ENCODE peak calls at places on chromosome 7, in seven cellular contexts. Z, I, Y, Q, H, D and K are unnamed samples.

GRCh38 chr7:149489391-149490024 is 8.1 kb downstream of the ZNF746 start:
- DNase-seq in Y (no peak), H (peak; percentile 43), Z (no peak), I (peak; percentile 17), D (no peak), Q (no peak), K (peak; percentile 31)

GRCh38 chr7:7323352-7323751 is 141.0 kb downstream of the C1GALT1 start:
- DNase-seq in Q (no peak), D (no peak), Z (no peak), Y (no peak), I (no peak), H (no peak), K (peak; percentile 21)

GRCh38 chr7:92705831-92706230 is 115.6 kb upstream of the FAM133B start:
- DNase-seq in Y (no peak), H (no peak), Q (no peak), I (no peak), D (no peak), Z (no peak), K (no peak)

GRCh38 chr7:22352812-22353340 is 4.1 kb downstream of the RAPGEF5 start:
- DNase-seq in I (no peak), H (no peak), Q (no peak), D (no peak), Y (no peak), Z (no peak), K (no peak)

GRCh38 chr7:75872073-75872782 is 6.6 kb upstream of the RHBDD2 start:
- DNase-seq in Q (peak; percentile 63), I (no peak), Y (no peak), H (no peak), Z (no peak), D (no peak), K (no peak)

GRCh38 chr7:55212176-55212575 is 153.0 kb upstream of the LANCL2 start:
- DNase-seq in Y (no peak), I (no peak), D (no peak), Z (no peak), Q (no peak), H (no peak), K (no peak)

GRCh38 chr7:149223746-149224145 is 15.7 kb upstream of the ZNF212 start:
- DNase-seq in D (no peak), H (no peak), Y (no peak), Z (no peak), I (no peak), Q (no peak), K (no peak)

GRCh38 chr7:146150153-146150552 is 33.6 kb downstream of the CNTNAP2 start:
- DNase-seq in I (no peak), Y (no peak), D (no peak), Z (no peak), H (no peak), Q (no peak), K (peak; percentile 29)

GRCh38 chr7:147173883-147174282 is 1057.3 kb downstream of the CNTNAP2 start:
- DNase-seq in I (no peak), D (no peak), Q (no peak), H (no peak), Y (no peak), Z (no peak), K (no peak)

GRCh38 chr7:746074-747061 is 19.3 kb upstream of the PRKAR1B start:
- DNase-seq in I (no peak), Z (no peak), Q (no peak), Y (no peak), D (no peak), H (no peak), K (no peak)

GRCh38 chr7:124881981-124882380 is 47.6 kb downstream of the POT1 start:
- DNase-seq in Y (no peak), I (no peak), H (no peak), Z (no peak), Q (no peak), D (no peak), K (no peak)

GRCh38 chr7:130071701-130072622 is 1.6 kb downstream of the KLHDC10 start:
- DNase-seq in Y (peak; percentile 89), I (peak; percentile 90), Q (peak; percentile 88), Z (peak; percentile 84), D (peak; percentile 88), H (peak; percentile 91), K (peak; percentile 88)

GRCh38 chr7:69982197-69982596 is 383.9 kb downstream of the AUTS2 start:
- DNase-seq in D (no peak), Z (no peak), I (peak; percentile 82), H (peak; percentile 44), Q (peak; percentile 2), Y (no peak), K (no peak)

DNA sequence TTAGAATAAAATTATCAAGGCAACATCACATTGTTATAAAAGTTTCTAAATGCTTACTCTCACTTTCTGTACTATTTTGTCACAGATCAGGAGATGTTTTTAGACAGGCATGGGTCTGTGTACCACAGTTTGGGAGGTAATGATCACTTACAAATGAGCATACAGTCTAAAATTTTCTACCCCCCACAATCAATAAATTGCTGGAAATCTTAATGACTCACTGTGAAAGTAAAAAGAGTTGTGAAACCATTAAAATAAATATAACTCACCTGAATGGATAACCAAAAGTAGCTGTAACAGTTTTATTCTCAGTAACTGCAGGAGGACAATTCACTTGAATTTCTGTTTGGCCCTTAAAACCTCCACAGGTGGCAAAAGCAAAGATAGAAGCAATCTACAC is 13.2 kb downstream of the SYPL1 start:
- DNase-seq in Z (no peak), Q (no peak), I (no peak), Y (no peak), D (no peak), H (no peak), K (no peak)
- H3K4me3 ChIP-seq in Z (no peak overlapping the region), Q (no peak overlapping the region), I (no peak overlapping the region), Y (no peak overlapping the region), D (no peak overlapping the region), H (no peak overlapping the region), K (no peak overlapping the region)

GRCh38 chr7:134882481-134882880 is 103.0 kb downstream of the CALD1 start:
- DNase-seq in Q (no peak), D (no peak), Y (no peak), Z (no peak), I (no peak), H (no peak), K (no peak)

GRCh38 chr7:134885967-134886352 is 100.3 kb upstream of the AGBL3 start:
- DNase-seq in H (no peak), D (peak; percentile 66), Q (peak; percentile 91), I (no peak), Y (no peak), Z (no peak), K (peak; percentile 60)

GRCh38 chr7:134887523-134887922 is 98.8 kb upstream of the AGBL3 start:
- DNase-seq in Y (no peak), H (no peak), D (no peak), Q (no peak), I (no peak), Z (no peak), K (no peak)

GRCh38 chr7:134888141-134888740 is 98.1 kb upstream of the AGBL3 start:
- DNase-seq in I (no peak), Q (peak; percentile 52), D (peak; percentile 38), Y (no peak), H (no peak), Z (no peak), K (no peak)

GRCh38 chr7:134886353-134887057 is 99.8 kb upstream of the AGBL3 start:
- DNase-seq in Q (peak; percentile 74), H (no peak), Z (no peak), D (peak; percentile 38), Y (no peak), I (no peak), K (peak; percentile 62)
- TF ChIP-seq EZH2phosphoT487 in Q (no peak), H (no peak), Z (no peak), D (no peak), Y (no peak), I (no peak), K (no peak)

GRCh38 chr7:156998988-156999610 is 11.4 kb downstream of the MNX1 start:
- DNase-seq in Y (no peak), I (peak; percentile 63), Q (no peak), Z (no peak), H (peak; percentile 58), D (no peak), K (no peak)
- TF ChIP-seq EZH2 in Y (no peak), I (no peak), Q (peak; percentile 52), Z (no peak), H (peak; percentile 75), D (no peak), K (no peak)

GRCh38 chr7:114419441-114420107 is 5.0 kb downstream of the FOXP2 start:
- DNase-seq in I (no peak), D (no peak), H (no peak), Q (peak; percentile 8), Y (no peak), Z (no peak), K (no peak)
- H3K4me3 ChIP-seq in I (no peak overlapping the region), D (no peak overlapping the region), H (no peak overlapping the region), Q (no peak overlapping the region), Y (no peak overlapping the region), Z (no peak overlapping the region), K (no peak overlapping the region)

DNA sequence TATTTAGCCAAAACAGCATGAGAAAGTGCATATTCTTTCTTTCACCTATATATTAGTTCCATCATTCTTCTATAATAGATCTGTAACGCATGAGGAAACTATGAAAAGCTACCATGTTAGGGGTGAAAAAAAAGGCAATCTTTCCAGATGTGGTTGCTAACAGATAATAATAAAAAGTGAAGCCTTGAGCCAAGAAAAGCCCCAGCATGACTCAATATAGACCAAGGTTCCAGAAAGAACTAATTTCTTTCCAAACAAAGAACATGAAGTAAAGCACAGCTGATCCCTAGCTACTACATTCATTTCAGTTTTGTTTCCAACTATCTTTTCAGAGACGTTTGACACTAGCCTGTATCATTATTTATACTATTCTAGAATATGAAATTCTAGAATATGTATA is 16.4 kb downstream of the ARL4A start:
- DNase-seq in Q (peak; percentile 65), Z (no peak), Y (no peak), D (no peak), H (no peak), I (no peak), K (no peak)
- TF ChIP-seq EZH2phosphoT487 in Q (no peak), Z (no peak), Y (no peak), D (no peak), H (no peak), I (no peak), K (no peak)

GRCh38 chr7:151796091-151796870 is 80.6 kb downstream of the PRKAG2 start:
- DNase-seq in D (peak; percentile 41), H (no peak), I (no peak), Z (peak; percentile 86), Q (peak; percentile 91), Y (no peak), K (peak; percentile 90)
- TF ChIP-seq EZH2 in D (no peak), H (no peak), I (no peak), Z (no peak), Q (no peak), Y (no peak), K (no peak)

DNA sequence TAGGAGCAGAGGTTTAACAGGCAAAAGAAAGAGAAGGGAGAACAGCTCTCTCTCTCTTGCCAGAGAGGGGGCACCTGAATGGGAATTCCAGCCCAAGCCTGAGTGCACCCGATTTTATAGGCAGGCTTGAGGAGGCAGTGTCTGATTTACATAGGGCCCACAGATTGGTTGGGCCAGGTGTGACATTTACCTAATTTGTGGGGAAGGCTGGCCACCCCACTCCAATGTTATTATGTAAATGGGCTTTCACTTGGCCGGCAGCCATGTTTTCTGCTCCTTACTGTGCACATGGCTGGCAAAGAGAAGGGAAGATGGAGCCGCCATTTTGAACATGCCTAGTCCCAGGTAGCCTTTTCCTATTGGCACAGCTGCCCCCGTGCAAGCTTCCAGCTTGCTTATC is 735.5 kb upstream of the AUTS2 start:
- DNase-seq in D (no peak), Q (no peak), H (no peak), Z (no peak), I (no peak), Y (no peak), K (no peak)
- H3K4me3 ChIP-seq in D (no peak overlapping the region), Q (no peak overlapping the region), H (no peak overlapping the region), Z (no peak overlapping the region), I (no peak overlapping the region), Y (no peak overlapping the region), K (no peak overlapping the region)